ENCODE peak calls at places on chromosomes 5 and 9, in seven cellular contexts. X, M, T, B, E, F and U are unnamed samples.

GRCh38 chr9:93081931-93082330 is 14.1 kb upstream of the CARD19 start:
- DNase-seq in T (no peak), M (no peak), E (no peak), F (no peak), X (no peak), B (no peak), U (no peak)

GRCh38 chr9:88804289-88804596 is 187.0 kb upstream of the S1PR3 start:
- DNase-seq in F (no peak), M (no peak), B (no peak), X (no peak), T (no peak), E (no peak), U (no peak)

GRCh38 chr9:130339306-130339705 is 73.7 kb downstream of the HMCN2 start:
- DNase-seq in M (no peak), T (no peak), E (no peak), B (no peak), F (no peak), X (no peak), U (no peak)

GRCh38 chr5:98454904-98455303 is 318.6 kb upstream of the RGMB start:
- DNase-seq in B (no peak), M (no peak), T (no peak), F (no peak), E (no peak), X (no peak), U (no peak)

GRCh38 chr9:100428871-100429654 is 2.1 kb downstream of the MSANTD3 start:
- DNase-seq in F (peak), B (no peak), X (no peak), M (no peak), E (no peak), T (no peak), U (no peak)

GRCh38 chr5:178695560-178695959 is 34.9 kb downstream of the ZNF354A start:
- DNase-seq in B (no peak), E (no peak), F (no peak), M (no peak), T (no peak), X (no peak), U (no peak)

GRCh38 chr5:24633705-24634325 is 11.0 kb downstream of the CDH10 start:
- DNase-seq in X (peak), E (no peak), B (no peak), T (no peak), F (peak), M (peak), U (no peak)

GRCh38 chr9:98545041-98545440 is 163.7 kb downstream of the GABBR2 start:
- DNase-seq in E (no peak), M (no peak), X (no peak), B (no peak), F (no peak), T (no peak), U (no peak)

GRCh38 chr5:93585054-93585751 is 2.2 kb downstream of the NR2F1 start:
- DNase-seq in M (peak), T (no peak), X (no peak), B (no peak), F (no peak), E (no peak), U (no peak)

GRCh38 chr5:176151286-176151685 is 86.9 kb upstream of the SIMC1 start:
- DNase-seq in T (no peak), X (no peak), E (no peak), M (no peak), F (no peak), B (no peak), U (no peak)

GRCh38 chr5:2999926-3000325 is 248.4 kb upstream of the IRX2 start:
- DNase-seq in B (no peak), X (no peak), F (no peak), M (no peak), T (no peak), E (no peak), U (no peak)

GRCh38 chr9:5586391-5586802 is 42.5 kb upstream of the RIC1 start:
- DNase-seq in E (peak), F (no peak), T (no peak), B (no peak), M (no peak), X (no peak), U (no peak)

GRCh38 chr5:118553662-118554061 is 434.7 kb downstream of the DTWD2 start:
- DNase-seq in F (no peak), T (no peak), B (no peak), M (no peak), E (no peak), X (no peak), U (no peak)

GRCh38 chr9:7653262-7653661 is 146.3 kb downstream of the DMAC1 start:
- DNase-seq in M (no peak), T (no peak), F (no peak), B (no peak), X (no peak), E (no peak), U (no peak)

GRCh38 chr5:164784230-164784629 is 1278.8 kb downstream of the MAT2B start:
- DNase-seq in B (no peak), M (no peak), T (no peak), X (no peak), E (no peak), F (no peak), U (no peak)
- TF ChIP-seq TAF1 in B (no peak), M (no peak), T (no peak), X (no peak), E (no peak), F (no peak), U (no peak)

DNA sequence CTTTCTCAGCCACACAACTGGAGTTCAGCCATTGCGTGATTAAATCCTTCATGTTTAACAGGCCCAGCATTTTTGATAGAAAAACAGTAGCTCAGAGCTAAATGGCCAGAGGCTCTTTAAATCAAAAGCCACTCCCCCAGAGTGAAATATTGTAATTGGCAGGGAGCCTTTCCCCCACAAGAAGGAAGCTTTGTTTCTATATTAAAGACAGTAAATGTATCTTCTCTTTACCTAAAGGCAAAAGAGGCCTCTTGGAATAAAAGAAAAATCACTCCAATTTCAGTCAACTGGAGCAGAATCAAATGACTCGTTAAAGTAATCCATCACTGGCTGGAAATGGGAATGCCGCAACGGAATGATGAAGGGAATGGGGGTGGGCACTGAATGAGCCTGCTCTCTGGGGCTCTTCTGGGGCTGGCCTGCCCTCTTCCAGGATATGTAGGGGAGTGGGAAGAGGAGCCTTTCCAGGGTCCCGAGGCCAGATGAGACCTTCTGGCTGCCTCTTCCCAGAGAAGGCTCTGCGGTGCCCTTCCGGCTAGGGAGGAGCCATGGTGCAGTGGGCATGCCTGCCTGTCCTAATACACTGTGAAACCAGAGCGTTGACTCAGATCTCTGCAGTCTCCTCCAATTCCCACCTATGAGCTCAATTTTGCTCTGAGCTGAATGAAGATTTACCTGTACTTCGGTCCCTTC is 45.2 kb downstream of the ANKDD1B start:
- DNase-seq in B (no peak), E (no peak), F (no peak), T (no peak), X (no peak), M (no peak), U (no peak)
- TF ChIP-seq TAF1 in B (no peak), E (no peak), F (no peak), T (no peak), X (no peak), M (no peak), U (no peak)

DNA sequence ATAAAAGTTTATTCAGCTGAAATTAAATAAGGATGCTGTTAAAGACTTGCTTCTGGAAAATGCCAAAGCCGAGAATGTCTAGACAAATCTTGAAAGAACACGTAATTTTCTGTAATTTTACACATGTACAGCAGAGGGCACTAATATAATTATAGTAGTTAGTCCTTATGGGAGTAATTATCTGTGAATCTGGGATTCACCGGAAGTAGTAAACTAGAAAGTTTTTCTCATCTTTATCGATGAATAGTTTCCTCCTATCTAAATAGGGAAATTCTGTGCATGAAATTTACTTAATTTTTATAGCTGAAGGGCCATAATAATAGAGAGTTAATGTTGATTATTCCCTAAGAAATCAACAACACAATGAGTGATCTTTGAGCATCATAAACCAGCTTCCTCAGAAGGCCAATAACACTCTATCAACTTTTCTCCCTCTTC is 18.4 kb upstream of the CNTLN start:
- DNase-seq in X (peak), M (peak), T (no peak), F (peak), B (no peak), E (no peak), U (no peak)
- TF ChIP-seq TAF1 in X (no peak), M (no peak), T (no peak), F (no peak), B (no peak), E (no peak), U (no peak)

GRCh38 chr9:2039294-2040180 is 24.4 kb downstream of the SMARCA2 start:
- DNase-seq in X (no peak), F (no peak), B (no peak), E (no peak), M (no peak), T (no peak), U (no peak)
- TF ChIP-seq TAF1 in X (no peak), F (no peak), B (no peak), E (no peak), M (no peak), T (no peak), U (no peak)

DNA sequence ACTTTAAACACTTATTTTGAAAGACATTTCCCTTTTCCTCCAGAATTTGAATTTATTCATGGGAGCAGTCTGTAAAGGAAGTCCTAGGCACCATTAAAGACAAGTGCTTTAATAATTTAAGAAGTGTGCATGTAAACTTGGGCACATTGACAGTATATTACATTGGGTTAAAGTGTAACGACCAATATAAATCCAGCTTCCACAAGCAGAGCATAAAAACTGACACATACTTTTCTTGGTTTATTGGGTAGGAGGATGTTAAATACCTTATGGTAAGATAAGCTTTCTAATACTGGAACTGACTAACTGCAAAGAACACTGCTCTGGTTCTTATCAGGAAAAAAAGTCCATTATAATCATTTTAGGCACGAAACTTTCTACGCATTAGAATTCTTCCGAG is 1.1 kb upstream of the ENTREP1 start:
- DNase-seq in T (no peak), M (no peak), F (no peak), B (no peak), E (no peak), X (no peak), U (no peak)
- TF ChIP-seq TAF1 in T (no peak), M (no peak), F (no peak), B (no peak), E (no peak), X (no peak), U (no peak)

GRCh38 chr9:103397868-103398600 is 402.9 kb downstream of the CYLC2 start:
- DNase-seq in B (no peak), T (peak), E (no peak), M (peak), X (peak), F (peak), U (no peak)
- TF ChIP-seq TAF1 in B (no peak), T (no peak), E (no peak), M (no peak), X (no peak), F (no peak), U (no peak)

GRCh38 chr5:171616002-171616780 is 169.4 kb upstream of the SMIM23 start:
- DNase-seq in M (peak), T (no peak), B (no peak), X (no peak), F (no peak), E (no peak), U (no peak)
- TF ChIP-seq TAF1 in M (no peak), T (no peak), B (no peak), X (no peak), F (no peak), E (no peak), U (no peak)

GRCh38 chr9:76692448-76693129 is 71.6 kb upstream of the PCA3 start:
- DNase-seq in T (no peak), B (no peak), M (no peak), F (no peak), E (no peak), X (no peak), U (no peak)
- TF ChIP-seq TAF1 in T (no peak), B (no peak), M (no peak), F (no peak), E (no peak), X (no peak), U (no peak)

GRCh38 chr5:156473271-156473935 is 146.4 kb downstream of the SGCD start:
- DNase-seq in T (no peak), F (no peak), X (no peak), M (no peak), B (no peak), E (no peak), U (no peak)
- TF ChIP-seq TAF1 in T (no peak), F (no peak), X (no peak), M (no peak), B (no peak), E (no peak), U (no peak)

DNA sequence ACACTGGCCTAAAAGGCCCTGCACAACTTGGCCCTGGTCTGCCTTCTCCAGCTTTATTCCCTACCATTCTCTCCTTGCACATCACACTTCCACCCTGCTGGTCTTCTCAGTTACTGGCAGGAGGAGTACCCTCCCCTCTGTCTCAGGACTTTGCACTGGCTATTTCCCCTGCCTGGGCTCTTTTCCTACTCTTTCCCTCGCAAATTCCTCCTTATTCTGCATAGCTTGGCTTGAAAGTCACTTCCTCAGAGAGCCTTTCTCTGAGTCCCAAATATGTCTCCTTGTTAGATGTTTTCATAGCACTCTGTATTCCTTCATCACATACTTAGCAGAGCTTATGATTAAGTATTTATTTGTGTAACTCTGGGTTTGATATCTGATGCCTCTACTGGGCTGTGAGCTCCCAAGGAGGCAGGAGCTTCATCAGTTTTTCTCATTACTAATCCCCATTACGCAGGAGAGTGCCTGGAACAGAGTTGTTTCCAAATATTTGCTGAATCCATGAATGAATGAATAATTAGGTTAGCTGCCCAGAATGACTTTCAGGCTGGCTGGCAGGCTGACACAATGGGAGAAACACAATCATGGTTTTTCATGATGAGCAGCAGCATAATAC is 159.9 kb upstream of the KLF9 start:
- DNase-seq in X (no peak), B (no peak), E (no peak), T (no peak), F (no peak), M (no peak), U (no peak)
- TF ChIP-seq TAF1 in X (no peak), B (no peak), E (no peak), T (no peak), F (no peak), M (no peak), U (no peak)